ENCODE peak calls at places on chromosomes 1 and 21, in seven cellular contexts. I is AG04450, A is lower lobe of right lung, P is SJCRH30, S is prostate gland, U is cardiac muscle cell, L is hepatocyte. R is an unnamed sample. For H3K9me3, the result is how much of the 10 kb centered on the place peaks cover.

GRCh38 chr1:145891143-145891542 is 5.5 kb upstream of the ANKRD35 start:
- DNase-seq in I (no peak), A (no peak), P (peak), S (peak), U (peak), L (no peak), R (no peak)

GRCh38 chr1:111140680-111140967 is 601 bp downstream of the CEPT1 start:
- DNase-seq in I (no peak), A (no peak), P (peak), S (peak), U (peak), L (peak), R (no peak)

GRCh38 chr1:228154685-228155571 is 5.2 kb downstream of the GJC2 start:
- DNase-seq in I (no peak), A (peak), P (no peak), S (no peak), U (no peak), L (no peak), R (no peak)

GRCh38 chr1:92029241-92029922 is 403 bp upstream of the EPHX4 start:
- DNase-seq in I (no peak), A (no peak), P (no peak), S (no peak), U (no peak), L (no peak), R (no peak)

GRCh38 chr21:44090332-44090731 is 16.9 kb upstream of the PWP2 start:
- DNase-seq in I (no peak), A (no peak), P (no peak), S (peak), U (no peak), L (no peak), R (no peak)

GRCh38 chr1:187001198-187001904 is 172.6 kb downstream of the PLA2G4A start:
- DNase-seq in I (peak), A (no peak), P (no peak), S (no peak), U (peak), L (no peak), R (no peak)

GRCh38 chr1:32884726-32885125 is 1.6 kb upstream of the HPCA start:
- DNase-seq in I (no peak), A (no peak), P (no peak), S (no peak), U (no peak), L (no peak), R (no peak)

GRCh38 chr1:63810936-63811335 is 37.1 kb downstream of the ROR1 start:
- DNase-seq in I (no peak), A (no peak), P (no peak), S (no peak), U (no peak), L (no peak), R (no peak)

GRCh38 chr1:160083968-160084770 is 2.8 kb downstream of the KCNJ9 start:
- DNase-seq in I (no peak), A (peak), P (no peak), S (peak), U (peak), L (peak), R (peak)

GRCh38 chr1:232752365-232752764 is 52.9 kb upstream of the MAP10 start:
- DNase-seq in I (no peak), A (no peak), P (no peak), S (no peak), U (no peak), L (no peak), R (no peak)
- H3K9me3 ChIP-seq in I (under half), A (under half), P (under half), S (under half), U (under half), L (under half), R (under half)

DNA sequence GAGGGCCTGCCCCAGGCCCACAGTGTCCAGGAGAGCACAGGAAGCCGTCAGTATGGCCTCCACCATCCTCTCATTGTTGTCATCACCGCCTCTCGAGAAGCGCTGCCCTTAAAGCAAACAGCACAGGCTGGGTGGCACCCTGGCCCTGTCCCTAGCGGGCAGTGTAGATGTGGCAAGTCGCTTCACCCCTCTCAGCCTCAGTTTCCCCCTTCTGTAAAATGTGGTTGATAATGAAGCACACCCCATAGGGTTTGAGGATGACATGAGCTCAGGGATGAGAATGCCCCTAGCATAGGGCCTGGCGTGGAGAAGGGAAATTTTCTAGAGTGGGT is 13.4 kb downstream of the PLA2G2F start:
- DNase-seq in I (no peak), A (no peak), P (no peak), S (no peak), U (no peak), L (no peak), R (no peak)
- H3K4me3 ChIP-seq in I (no peak), A (peak), P (no peak), S (no peak), U (no peak), L (no peak), R (no peak)

DNA sequence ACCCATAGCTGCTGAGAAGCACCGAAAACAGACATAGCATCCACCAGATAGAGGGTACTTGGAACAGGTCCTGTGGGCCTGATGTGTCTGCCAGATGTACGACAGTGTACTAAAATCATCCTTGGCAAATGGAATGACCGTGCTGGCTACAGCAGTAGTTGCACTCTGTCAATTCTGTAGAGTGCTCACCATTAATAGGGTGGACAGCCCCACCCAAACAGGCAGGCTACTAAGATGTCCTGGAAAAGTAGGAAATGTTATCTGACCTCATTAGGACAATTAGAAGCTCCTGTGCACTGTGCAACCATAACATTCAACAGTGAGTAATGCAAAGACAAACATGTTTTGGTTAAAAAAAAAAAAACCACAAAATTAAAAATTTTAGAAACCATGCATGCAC is 106.2 kb downstream of the PTPN14 start:
- DNase-seq in I (no peak), A (no peak), P (no peak), S (no peak), U (no peak), L (no peak), R (no peak)
- H3K27ac ChIP-seq in I (peak), A (no peak), P (no peak), S (no peak), U (no peak), L (peak), R (no peak)

GRCh38 chr1:153903841-153904455 is 18.8 kb downstream of the GATAD2B start:
- DNase-seq in I (no peak), A (no peak), P (no peak), S (no peak), U (no peak), L (no peak), R (no peak)

GRCh38 chr1:153906396-153906795 is 16.4 kb downstream of the GATAD2B start:
- DNase-seq in I (no peak), A (no peak), P (no peak), S (no peak), U (no peak), L (no peak), R (no peak)

GRCh38 chr1:153907134-153907533 is 15.6 kb downstream of the GATAD2B start:
- DNase-seq in I (no peak), A (no peak), P (no peak), S (no peak), U (no peak), L (no peak), R (no peak)

GRCh38 chr1:153912349-153912748 is 10.4 kb downstream of the GATAD2B start:
- DNase-seq in I (no peak), A (no peak), P (no peak), S (no peak), U (no peak), L (no peak), R (no peak)

DNA sequence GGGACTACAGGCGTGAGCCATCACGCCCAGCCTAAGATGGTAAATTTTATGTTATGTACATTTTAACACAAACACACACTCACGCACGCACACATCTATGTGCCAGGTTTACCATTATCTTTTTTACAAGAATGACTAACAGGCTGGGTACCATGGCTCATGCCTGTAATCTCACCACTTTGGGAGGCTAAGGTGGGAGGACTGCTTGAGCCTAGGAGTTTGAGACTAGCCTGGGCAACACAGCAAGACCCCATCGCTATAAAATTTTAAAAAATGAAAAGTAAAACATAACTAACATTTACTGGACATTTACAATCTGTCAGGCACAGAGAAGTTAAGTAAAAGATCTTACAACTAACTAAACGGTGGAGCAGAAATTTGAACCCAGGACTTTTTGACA is 14.7 kb downstream of the GATAD2B start:
- DNase-seq in I (no peak), A (no peak), P (no peak), S (no peak), U (no peak), L (no peak), R (no peak)
- H3K9me3 ChIP-seq in I (under half), A (under half), P (under half), S (under half), U (under half), L (under half), R (under half)

DNA sequence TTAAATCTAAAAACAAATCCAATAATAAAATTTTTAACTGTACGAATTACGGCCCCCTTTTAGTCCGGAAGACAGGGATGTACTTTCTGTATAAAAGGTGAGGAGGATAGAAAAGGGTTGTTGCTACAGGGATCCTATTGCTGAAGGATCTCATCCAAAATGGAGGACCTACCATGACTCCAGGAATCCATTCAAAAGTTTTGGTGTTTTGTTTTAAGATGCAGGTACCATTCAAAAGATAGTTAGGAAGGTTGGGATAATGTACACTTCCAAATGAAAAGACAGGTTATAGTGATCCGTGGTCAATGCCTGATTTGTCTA is 1.3 kb upstream of the ENAH start:
- DNase-seq in I (no peak), A (no peak), P (no peak), S (no peak), U (no peak), L (no peak), R (no peak)
- H3K4me3 ChIP-seq in I (peak), A (peak), P (peak), S (peak), U (peak), L (peak), R (no peak)

DNA sequence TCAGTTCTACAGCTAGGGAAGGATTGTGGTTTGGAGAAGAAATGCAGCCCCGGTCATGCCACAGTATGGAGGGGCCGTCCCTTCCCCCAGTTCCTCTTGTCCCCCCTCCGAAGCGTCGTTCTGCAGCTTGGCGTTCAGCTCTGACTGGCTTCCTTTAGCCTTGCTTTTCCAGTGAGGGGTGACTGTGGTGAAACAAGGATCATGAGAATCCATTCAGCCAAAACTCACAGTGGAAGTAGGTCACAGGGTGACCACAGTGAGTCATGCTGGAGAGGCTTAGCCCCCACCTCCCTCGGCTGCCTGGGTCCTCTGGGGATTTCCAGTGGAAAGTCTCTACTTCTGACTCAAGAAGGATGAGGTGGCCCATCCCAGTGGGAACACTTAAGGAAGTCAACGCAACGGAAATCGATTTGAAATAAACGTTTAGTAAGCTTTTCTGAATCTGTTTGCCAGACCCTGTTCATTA is 37.3 kb upstream of the COL6A2 start:
- DNase-seq in I (peak), A (peak), P (no peak), S (no peak), U (peak), L (peak), R (no peak)
- H3K27ac ChIP-seq in I (peak), A (peak), P (no peak), S (peak), U (no peak), L (peak), R (no peak)